ENCODE peak calls at places on chromosomes 2 and 18, in four cellular contexts. H is neural crest cell; O is activated CD8-positive, alpha-beta memory T cell treated with anti-CD3 and anti-CD28 coated beads for 24 hours; K is NCI-H2081. U is an unnamed sample.

GRCh38 chr2:108169982-108170625 is 69.7 kb upstream of the SULT1C3 start:
- DNase-seq in H (no peak), O (no peak), K (peak), U (peak)

GRCh38 chr2:31286230-31286629 is 52.3 kb downstream of the EHD3 start:
- DNase-seq in O (no peak), K (no peak), H (no peak), U (no peak)

GRCh38 chr2:11434443-11434842 is 31.5 kb downstream of the E2F6 start:
- DNase-seq in H (no peak), K (no peak), O (no peak), U (no peak)

GRCh38 chr2:33712674-33713073 is 113.6 kb upstream of the FAM98A start:
- DNase-seq in H (no peak), O (no peak), K (no peak), U (no peak)

GRCh38 chr2:113858764-113859163 is 31.1 kb upstream of the ACTR3 start:
- DNase-seq in O (no peak), H (no peak), K (no peak), U (no peak)

GRCh38 chr2:28185881-28186280 is 206.8 kb upstream of the FOSL2 start:
- DNase-seq in O (no peak), H (no peak), K (no peak), U (no peak)

GRCh38 chr2:151922845-151923666 is 94.8 kb upstream of the ARL5A start:
- DNase-seq in O (no peak), K (no peak), H (no peak), U (no peak)

GRCh38 chr2:45743531-45744391 is 92.3 kb downstream of the PRKCE start:
- DNase-seq in O (no peak), K (no peak), H (no peak), U (no peak)

GRCh38 chr18:56637897-56638231 is 528 bp downstream of the TXNL1 start:
- DNase-seq in K (no peak), H (no peak), O (no peak), U (no peak)

GRCh38 chr2:113760400-113760799 is 4.0 kb upstream of the SLC35F5 start:
- DNase-seq in H (no peak), K (no peak), O (no peak), U (no peak)

GRCh38 chr2:39696838-39697237 is 31.1 kb downstream of the TMEM178A start:
- DNase-seq in K (peak), H (no peak), O (no peak), U (no peak)

GRCh38 chr2:27713201-27713600 is 49.5 kb downstream of the SLC4A1AP start:
- DNase-seq in K (no peak), O (peak), H (no peak), U (no peak)

GRCh38 chr18:34493099-34493544 is 217.0 kb upstream of the DTNA start:
- DNase-seq in K (peak), H (peak), O (no peak), U (peak)

GRCh38 chr2:140506606-140507005 is 1624.2 kb downstream of the LRP1B start:
- DNase-seq in K (no peak), H (no peak), O (no peak), U (no peak)

GRCh38 chr2:37604716-37605115 is 66.7 kb downstream of the CDC42EP3 start:
- DNase-seq in K (no peak), O (no peak), H (no peak), U (no peak)

GRCh38 chr2:199456383-199457146 is 1.2 kb downstream of the SATB2 start:
- DNase-seq in K (no peak), O (no peak), H (no peak), U (no peak)

GRCh38 chr2:233094614-233095013 is 34.5 kb downstream of the INPP5D start:
- DNase-seq in O (no peak), K (no peak), H (no peak), U (no peak)

GRCh38 chr2:25690058-25690457 is 16.7 kb upstream of the DTNB start:
- DNase-seq in H (no peak), K (no peak), O (no peak), U (no peak)

GRCh38 chr2:222946700-222947278 is 86.0 kb downstream of the ACSL3 start:
- DNase-seq in O (no peak), H (no peak), K (no peak), U (no peak)

GRCh38 chr2:174794851-174795374 is 30.6 kb upstream of the CHRNA1 start:
- DNase-seq in K (no peak), O (no peak), H (no peak), U (no peak)

U was measured in D341Med.